ENCODE peak calls at places on chromosome 10, in five cellular contexts. One of them, this sample, is unnamed.

GRCh38 chr10:62972103-62972502 is 155.9 kb upstream of the EGR2 start:
- DNase-seq in tibial nerve: no peak
- DNase-seq in coronary artery: no peak
- DNase-seq in heart right ventricle: no peak
- DNase-seq in uterus: no peak
- DNase-seq in this sample: peak

GRCh38 chr10:130719447-130719752 is 583.2 kb downstream of the GLRX3 start:
- DNase-seq in coronary artery: no peak
- DNase-seq in heart right ventricle: no peak
- DNase-seq in tibial nerve: no peak
- DNase-seq in uterus: no peak
- DNase-seq in this sample: no peak

GRCh38 chr10:24344279-24344678 is 135.3 kb downstream of the KIAA1217 start:
- DNase-seq in uterus: no peak
- DNase-seq in tibial nerve: no peak
- DNase-seq in coronary artery: no peak
- DNase-seq in heart right ventricle: no peak
- DNase-seq in this sample: peak

GRCh38 chr10:133242611-133243356 is 5.1 kb downstream of the VENTX start:
- DNase-seq in tibial nerve: no peak
- DNase-seq in coronary artery: no peak
- DNase-seq in heart right ventricle: no peak
- DNase-seq in uterus: no peak
- DNase-seq in this sample: no peak

GRCh38 chr10:48599830-48600134 is 5.1 kb downstream of the ARHGAP22 start:
- DNase-seq in uterus: no peak
- DNase-seq in tibial nerve: no peak
- DNase-seq in coronary artery: no peak
- DNase-seq in heart right ventricle: no peak
- DNase-seq in this sample: no peak

GRCh38 chr10:46305430-46305808 is 18.6 kb downstream of the ANTXRL start:
- DNase-seq in uterus: no peak
- DNase-seq in coronary artery: no peak
- DNase-seq in tibial nerve: no peak
- DNase-seq in heart right ventricle: no peak
- DNase-seq in this sample: no peak

GRCh38 chr10:91343010-91343409 is 67.1 kb upstream of the HECTD2 start:
- DNase-seq in tibial nerve: no peak
- DNase-seq in heart right ventricle: no peak
- DNase-seq in coronary artery: no peak
- DNase-seq in uterus: no peak
- DNase-seq in this sample: no peak

GRCh38 chr10:73641272-73642060 is at the start of gene MYOZ1:
- DNase-seq in heart right ventricle: no peak
- DNase-seq in tibial nerve: no peak
- DNase-seq in coronary artery: no peak
- DNase-seq in uterus: no peak
- DNase-seq in this sample: no peak

GRCh38 chr10:3792710-3793219 is 7.8 kb upstream of the KLF6 start:
- DNase-seq in coronary artery: no peak
- DNase-seq in heart right ventricle: no peak
- DNase-seq in uterus: no peak
- DNase-seq in tibial nerve: no peak
- DNase-seq in this sample: no peak

GRCh38 chr10:130127612-130128607 is 8.3 kb upstream of the GLRX3 start:
- DNase-seq in coronary artery: no peak
- DNase-seq in heart right ventricle: peak
- DNase-seq in uterus: no peak
- DNase-seq in tibial nerve: no peak
- DNase-seq in this sample: peak

GRCh38 chr10:124522903-124523260 is 61.3 kb downstream of the LHPP start:
- DNase-seq in uterus: no peak
- DNase-seq in heart right ventricle: no peak
- DNase-seq in coronary artery: no peak
- DNase-seq in tibial nerve: no peak
- DNase-seq in this sample: no peak

GRCh38 chr10:126948355-126949160 is 43.3 kb downstream of the DOCK1 start:
- DNase-seq in coronary artery: no peak
- DNase-seq in tibial nerve: no peak
- DNase-seq in uterus: no peak
- DNase-seq in heart right ventricle: no peak
- DNase-seq in this sample: no peak

GRCh38 chr10:90051053-90051452 is 349.7 kb downstream of the KIF20B start:
- DNase-seq in coronary artery: no peak
- DNase-seq in uterus: no peak
- DNase-seq in heart right ventricle: no peak
- DNase-seq in tibial nerve: no peak
- DNase-seq in this sample: no peak

GRCh38 chr10:83023647-83024046 is 1115.7 kb upstream of the GHITM start:
- DNase-seq in heart right ventricle: no peak
- DNase-seq in coronary artery: no peak
- DNase-seq in uterus: no peak
- DNase-seq in tibial nerve: no peak
- DNase-seq in this sample: no peak

GRCh38 chr10:102801496-102801895 is 35.7 kb downstream of the CYP17A1 start:
- DNase-seq in uterus: no peak
- DNase-seq in tibial nerve: no peak
- DNase-seq in heart right ventricle: no peak
- DNase-seq in coronary artery: no peak
- DNase-seq in this sample: no peak

GRCh38 chr10:96130326-96130758 is 245 bp downstream of the ZNF518A start:
- DNase-seq in coronary artery: peak
- DNase-seq in uterus: peak
- DNase-seq in heart right ventricle: no peak
- DNase-seq in tibial nerve: no peak
- DNase-seq in this sample: peak

GRCh38 chr10:133084491-133084890 is 3.2 kb upstream of the ADGRA1 start:
- DNase-seq in tibial nerve: no peak
- DNase-seq in uterus: no peak
- DNase-seq in coronary artery: no peak
- DNase-seq in heart right ventricle: no peak
- DNase-seq in this sample: no peak

GRCh38 chr10:33569693-33570092 is 235.2 kb upstream of the NRP1 start:
- DNase-seq in coronary artery: no peak
- DNase-seq in heart right ventricle: no peak
- DNase-seq in uterus: no peak
- DNase-seq in tibial nerve: no peak
- DNase-seq in this sample: no peak

GRCh38 chr10:103839867-103840746 is 15.3 kb downstream of the SH3PXD2A start:
- DNase-seq in tibial nerve: no peak
- DNase-seq in coronary artery: peak
- DNase-seq in uterus: no peak
- DNase-seq in heart right ventricle: peak
- DNase-seq in this sample: no peak

GRCh38 chr10:95505084-95505610 is 56.0 kb downstream of the SORBS1 start:
- DNase-seq in uterus: no peak
- DNase-seq in tibial nerve: no peak
- DNase-seq in heart right ventricle: no peak
- DNase-seq in coronary artery: no peak
- DNase-seq in this sample: no peak

GRCh38 chr10:27819781-27820531 is 74.3 kb upstream of the MKX start:
- DNase-seq in uterus: no peak
- DNase-seq in coronary artery: no peak
- DNase-seq in tibial nerve: no peak
- DNase-seq in heart right ventricle: peak
- DNase-seq in this sample: peak

GRCh38 chr10:17428616-17429097 is 25.7 kb downstream of the ST8SIA6 start:
- DNase-seq in uterus: no peak
- DNase-seq in coronary artery: no peak
- DNase-seq in heart right ventricle: no peak
- DNase-seq in tibial nerve: no peak
- DNase-seq in this sample: no peak

GRCh38 chr10:43685744-43686143 is 37.1 kb upstream of the ZNF32 start:
- DNase-seq in heart right ventricle: peak
- DNase-seq in coronary artery: no peak
- DNase-seq in uterus: no peak
- DNase-seq in tibial nerve: no peak
- DNase-seq in this sample: no peak

GRCh38 chr10:111107023-111107422 is 30.2 kb downstream of the ADRA2A start:
- DNase-seq in tibial nerve: no peak
- DNase-seq in heart right ventricle: no peak
- DNase-seq in uterus: no peak
- DNase-seq in coronary artery: no peak
- DNase-seq in this sample: no peak

GRCh38 chr10:128324058-128324457 is 197.8 kb upstream of the MKI67 start:
- DNase-seq in tibial nerve: peak
- DNase-seq in uterus: no peak
- DNase-seq in coronary artery: no peak
- DNase-seq in heart right ventricle: peak
- DNase-seq in this sample: no peak

GRCh38 chr10:119315128-119316001 is 108.0 kb downstream of the GRK5 start:
- DNase-seq in uterus: no peak
- DNase-seq in tibial nerve: peak
- DNase-seq in heart right ventricle: peak
- DNase-seq in coronary artery: no peak
- DNase-seq in this sample: peak

GRCh38 chr10:4355346-4355745 is 470.7 kb upstream of the AKR1E2 start:
- DNase-seq in uterus: no peak
- DNase-seq in tibial nerve: no peak
- DNase-seq in heart right ventricle: no peak
- DNase-seq in coronary artery: no peak
- DNase-seq in this sample: no peak

GRCh38 chr10:52400564-52400963 is 86.5 kb downstream of the DKK1 start:
- DNase-seq in coronary artery: no peak
- DNase-seq in heart right ventricle: no peak
- DNase-seq in tibial nerve: no peak
- DNase-seq in uterus: no peak
- DNase-seq in this sample: peak

GRCh38 chr10:15433850-15434537 is 62.9 kb upstream of the FAM171A1 start:
- DNase-seq in coronary artery: no peak
- DNase-seq in tibial nerve: no peak
- DNase-seq in uterus: peak
- DNase-seq in heart right ventricle: peak
- DNase-seq in this sample: peak

GRCh38 chr10:97889461-97890265 is 40.0 kb downstream of the GOLGA7B start:
- DNase-seq in coronary artery: no peak
- DNase-seq in tibial nerve: no peak
- DNase-seq in uterus: no peak
- DNase-seq in heart right ventricle: no peak
- DNase-seq in this sample: peak

GRCh38 chr10:53839437-53840039 is 961.5 kb downstream of the PCDH15 start:
- DNase-seq in coronary artery: no peak
- DNase-seq in heart right ventricle: no peak
- DNase-seq in tibial nerve: no peak
- DNase-seq in uterus: no peak
- DNase-seq in this sample: no peak

GRCh38 chr10:52539463-52539862 is 225.4 kb downstream of the DKK1 start:
- DNase-seq in coronary artery: no peak
- DNase-seq in tibial nerve: no peak
- DNase-seq in heart right ventricle: no peak
- DNase-seq in uterus: no peak
- DNase-seq in this sample: peak

GRCh38 chr10:61758440-61758839 is 95.7 kb downstream of the CABCOCO1 start:
- DNase-seq in coronary artery: no peak
- DNase-seq in tibial nerve: no peak
- DNase-seq in uterus: no peak
- DNase-seq in heart right ventricle: no peak
- DNase-seq in this sample: no peak

GRCh38 chr10:48236199-48236621 is 38.3 kb downstream of the FRMPD2 start:
- DNase-seq in coronary artery: no peak
- DNase-seq in uterus: no peak
- DNase-seq in tibial nerve: no peak
- DNase-seq in heart right ventricle: no peak
- DNase-seq in this sample: no peak

GRCh38 chr10:97043563-97043855 is 142.2 kb downstream of the SLIT1 start:
- DNase-seq in uterus: no peak
- DNase-seq in heart right ventricle: no peak
- DNase-seq in tibial nerve: no peak
- DNase-seq in coronary artery: no peak
- DNase-seq in this sample: no peak

GRCh38 chr10:76301950-76302349 is 870.5 kb downstream of the LRMDA start:
- DNase-seq in tibial nerve: no peak
- DNase-seq in uterus: no peak
- DNase-seq in heart right ventricle: no peak
- DNase-seq in coronary artery: no peak
- DNase-seq in this sample: no peak

GRCh38 chr10:69377191-69377590 is 39.5 kb downstream of the TACR2 start:
- DNase-seq in uterus: no peak
- DNase-seq in tibial nerve: no peak
- DNase-seq in heart right ventricle: no peak
- DNase-seq in coronary artery: no peak
- DNase-seq in this sample: no peak
- H3K27ac ChIP-seq in uterus: peak
- H3K27ac ChIP-seq in tibial nerve: no peak
- H3K27ac ChIP-seq in heart right ventricle: peak
- H3K27ac ChIP-seq in coronary artery: peak
- H3K27ac ChIP-seq in this sample: no peak

DNA sequence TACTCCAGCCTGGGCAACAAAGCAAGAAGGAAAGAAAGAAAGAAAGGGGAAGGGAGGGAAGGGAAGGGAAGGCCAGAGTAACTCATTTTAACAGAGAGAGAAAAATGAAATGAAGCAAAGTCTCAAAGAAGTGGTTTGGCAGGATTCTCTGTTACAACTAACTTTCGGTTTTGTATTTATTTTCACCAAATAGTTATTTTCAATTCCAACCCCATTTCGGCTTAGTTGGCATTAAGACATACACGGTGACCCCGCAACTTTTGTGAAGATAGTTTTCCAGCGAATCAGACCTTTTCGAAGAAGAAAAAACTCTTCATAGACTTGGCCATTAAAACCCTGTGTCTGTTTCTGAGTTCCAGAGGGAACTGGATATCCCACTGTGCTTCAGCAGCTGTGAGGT is 45.2 kb upstream of the LYZL2 start:
- DNase-seq in coronary artery: no peak
- DNase-seq in heart right ventricle: no peak
- DNase-seq in tibial nerve: no peak
- DNase-seq in uterus: no peak
- DNase-seq in this sample: no peak
- H3K4me3 ChIP-seq in coronary artery: no peak
- H3K4me3 ChIP-seq in heart right ventricle: no peak
- H3K4me3 ChIP-seq in tibial nerve: no peak
- H3K4me3 ChIP-seq in uterus: no peak
- H3K4me3 ChIP-seq in this sample: no peak

GRCh38 chr10:13987472-13987871 is 343.3 kb downstream of the FRMD4A start:
- DNase-seq in coronary artery: peak
- DNase-seq in heart right ventricle: no peak
- DNase-seq in tibial nerve: no peak
- DNase-seq in uterus: no peak
- DNase-seq in this sample: peak
- H3K27ac ChIP-seq in coronary artery: no peak
- H3K27ac ChIP-seq in heart right ventricle: peak
- H3K27ac ChIP-seq in tibial nerve: no peak
- H3K27ac ChIP-seq in uterus: no peak
- H3K27ac ChIP-seq in this sample: peak

GRCh38 chr10:116627386-116627933 is 6.7 kb downstream of the PNLIPRP2 start:
- DNase-seq in coronary artery: no peak
- DNase-seq in heart right ventricle: no peak
- DNase-seq in uterus: no peak
- DNase-seq in tibial nerve: no peak
- DNase-seq in this sample: no peak
- H3K4me3 ChIP-seq in coronary artery: peak
- H3K4me3 ChIP-seq in heart right ventricle: no peak
- H3K4me3 ChIP-seq in uterus: no peak
- H3K4me3 ChIP-seq in tibial nerve: peak
- H3K4me3 ChIP-seq in this sample: no peak

GRCh38 chr10:80411681-80412230 is 3.4 kb downstream of the PRXL2A start:
- DNase-seq in tibial nerve: no peak
- DNase-seq in coronary artery: no peak
- DNase-seq in heart right ventricle: no peak
- DNase-seq in uterus: no peak
- DNase-seq in this sample: no peak
- H3K27ac ChIP-seq in tibial nerve: no peak
- H3K27ac ChIP-seq in coronary artery: no peak
- H3K27ac ChIP-seq in heart right ventricle: peak
- H3K27ac ChIP-seq in uterus: no peak
- H3K27ac ChIP-seq in this sample: no peak

GRCh38 chr10:99330675-99330924 is 1.4 kb downstream of the CNNM1 start:
- DNase-seq in uterus: no peak
- DNase-seq in heart right ventricle: no peak
- DNase-seq in tibial nerve: no peak
- DNase-seq in coronary artery: no peak
- DNase-seq in this sample: no peak
- H3K4me3 ChIP-seq in uterus: no peak
- H3K4me3 ChIP-seq in heart right ventricle: no peak
- H3K4me3 ChIP-seq in tibial nerve: no peak
- H3K4me3 ChIP-seq in coronary artery: peak
- H3K4me3 ChIP-seq in this sample: no peak

This sample was measured in brain microvascular endothelial cell.